ENCODE peak calls at places on chromosome 15, in ten cellular contexts. O, L, B, W, G, H, V, J, K and U are unnamed samples.

GRCh38 chr15:31365032-31365654 is 38.5 kb downstream of the KLF13 start:
- DNase-seq in B (no peak), V (no peak), H (no peak), O (no peak), L (no peak), W (no peak), G (no peak), K (no peak), J (no peak), U (no peak)

GRCh38 chr15:48040166-48040817 is 80.5 kb upstream of the SLC24A5 start:
- DNase-seq in O (peak; percentile 61), J (no peak), V (no peak), B (no peak), W (peak; percentile 48), G (no peak), L (no peak), H (peak; percentile 34), K (peak; percentile 44), U (no peak)

GRCh38 chr15:80989110-80989517 is 505 bp downstream of the MESD start:
- DNase-seq in J (no peak), H (peak; percentile 53), L (no peak), K (no peak), W (no peak), O (no peak), B (no peak), G (no peak), V (no peak), U (no peak)

GRCh38 chr15:60967728-60968127 is 261.4 kb downstream of the RORA start:
- DNase-seq in B (no peak), K (no peak), L (no peak), H (no peak), V (no peak), W (no peak), G (no peak), O (no peak), J (no peak), U (no peak)

GRCh38 chr15:101174152-101174920 is 77.5 kb downstream of the CHSY1 start:
- DNase-seq in G (no peak), W (no peak), O (no peak), L (no peak), V (no peak), H (no peak), K (no peak), B (no peak), J (no peak), U (no peak)

GRCh38 chr15:59622289-59622688 is 10.7 kb downstream of the GCNT3 start:
- DNase-seq in K (peak; percentile 87), H (peak; percentile 55), W (peak; percentile 59), B (no peak), V (no peak), L (peak; percentile 47), G (no peak), J (no peak), O (peak; percentile 18), U (peak; percentile 58)

GRCh38 chr15:66008920-66009572 is 139.8 kb downstream of the RAB11A start:
- DNase-seq in V (no peak), K (peak; percentile 82), H (no peak), L (no peak), B (no peak), J (no peak), W (peak; percentile 24), O (no peak), G (no peak), U (no peak)

GRCh38 chr15:76614725-76615124 is 278.2 kb downstream of the ISL2 start:
- DNase-seq in W (no peak), H (no peak), B (no peak), V (no peak), G (no peak), O (no peak), J (no peak), L (no peak), K (no peak), U (no peak)

GRCh38 chr15:45449387-45449786 is 71.0 kb upstream of the GATM start:
- DNase-seq in V (no peak), W (no peak), K (no peak), J (no peak), L (no peak), G (no peak), B (no peak), O (no peak), H (no peak), U (no peak)

GRCh38 chr15:70486451-70487379 is 276.6 kb downstream of the UACA start:
- DNase-seq in V (peak; percentile 49), B (peak; percentile 11), J (no peak), O (peak; percentile 96), K (peak; percentile 71), L (peak; percentile 75), W (no peak), G (no peak), H (no peak), U (no peak)

GRCh38 chr15:31444844-31445243 is 118.2 kb downstream of the KLF13 start:
- DNase-seq in V (no peak), O (no peak), H (no peak), G (no peak), J (no peak), W (no peak), L (no peak), K (no peak), B (no peak), U (no peak)

GRCh38 chr15:74893627-74894026 is 3.8 kb downstream of the MPI start:
- DNase-seq in J (no peak), K (no peak), G (no peak), B (no peak), L (no peak), O (no peak), H (no peak), W (no peak), V (peak; percentile 32), U (no peak)

GRCh38 chr15:63063164-63063756 is 20.7 kb downstream of the TPM1 start:
- DNase-seq in H (no peak), K (no peak), L (no peak), V (no peak), B (no peak), J (no peak), G (no peak), W (no peak), O (peak; percentile 59), U (no peak)

GRCh38 chr15:51128701-51129100 is 34.0 kb upstream of the TNFAIP8L3 start:
- DNase-seq in O (peak; percentile 44), G (no peak), K (no peak), H (no peak), W (no peak), V (no peak), L (no peak), J (no peak), B (no peak), U (no peak)

GRCh38 chr15:90912770-90913075 is 9.6 kb downstream of the MAN2A2 start:
- DNase-seq in B (no peak), W (no peak), G (no peak), K (no peak), V (no peak), J (no peak), H (no peak), L (peak; percentile 14), O (no peak), U (no peak)
- H3K27ac ChIP-seq in B (no peak overlapping the region), W (no peak overlapping the region), G (no peak overlapping the region), K (no peak overlapping the region), V (no peak overlapping the region), J (no peak overlapping the region), H (no peak overlapping the region), L (no peak overlapping the region), O (no peak overlapping the region), U (no peak overlapping the region)

GRCh38 chr15:47027322-47027946 is 689.9 kb upstream of the SEMA6D start:
- DNase-seq in J (no peak), O (no peak), H (peak; percentile 48), B (no peak), K (no peak), L (no peak), W (peak; percentile 32), V (no peak), G (no peak), U (no peak)
- TF ChIP-seq CTCF in J (no peak), O (no peak), H (peak; percentile 55), B (no peak), K (peak; percentile 4), L (no peak), W (peak; percentile 45), V (no peak), G (no peak), U (no peak)

GRCh38 chr15:40006646-40007045 is 32.3 kb downstream of the SRP14 start:
- DNase-seq in K (no peak), H (no peak), O (peak; percentile 89), L (no peak), V (no peak), W (no peak), G (no peak), J (no peak), B (no peak), U (no peak)

GRCh38 chr15:40014390-40014789 is 24.6 kb downstream of the SRP14 start:
- DNase-seq in B (no peak), O (no peak), V (no peak), W (no peak), G (no peak), H (no peak), J (no peak), K (no peak), L (no peak), U (no peak)

GRCh38 chr15:40008061-40008460 is 30.9 kb downstream of the SRP14 start:
- DNase-seq in B (no peak), K (no peak), L (no peak), G (no peak), V (no peak), H (no peak), O (peak; percentile 69), J (no peak), W (no peak), U (no peak)

GRCh38 chr15:40011303-40011702 is 27.7 kb downstream of the SRP14 start:
- DNase-seq in B (no peak), G (no peak), V (no peak), H (no peak), J (no peak), O (no peak), W (no peak), L (no peak), K (no peak), U (no peak)

GRCh38 chr15:40010681-40011080 is 28.3 kb downstream of the SRP14 start:
- DNase-seq in B (no peak), L (no peak), G (no peak), V (no peak), K (no peak), W (no peak), O (peak; percentile 86), J (no peak), H (peak; percentile 20), U (no peak)
- H3K27ac ChIP-seq in B (no peak overlapping the region), L (no peak overlapping the region), G (no peak overlapping the region), V (no peak overlapping the region), K (no peak overlapping the region), W (no peak overlapping the region), O (peak overlapping the region; percentile 54), J (no peak overlapping the region), H (peak overlapping the region; percentile 37), U (no peak overlapping the region)

DNA sequence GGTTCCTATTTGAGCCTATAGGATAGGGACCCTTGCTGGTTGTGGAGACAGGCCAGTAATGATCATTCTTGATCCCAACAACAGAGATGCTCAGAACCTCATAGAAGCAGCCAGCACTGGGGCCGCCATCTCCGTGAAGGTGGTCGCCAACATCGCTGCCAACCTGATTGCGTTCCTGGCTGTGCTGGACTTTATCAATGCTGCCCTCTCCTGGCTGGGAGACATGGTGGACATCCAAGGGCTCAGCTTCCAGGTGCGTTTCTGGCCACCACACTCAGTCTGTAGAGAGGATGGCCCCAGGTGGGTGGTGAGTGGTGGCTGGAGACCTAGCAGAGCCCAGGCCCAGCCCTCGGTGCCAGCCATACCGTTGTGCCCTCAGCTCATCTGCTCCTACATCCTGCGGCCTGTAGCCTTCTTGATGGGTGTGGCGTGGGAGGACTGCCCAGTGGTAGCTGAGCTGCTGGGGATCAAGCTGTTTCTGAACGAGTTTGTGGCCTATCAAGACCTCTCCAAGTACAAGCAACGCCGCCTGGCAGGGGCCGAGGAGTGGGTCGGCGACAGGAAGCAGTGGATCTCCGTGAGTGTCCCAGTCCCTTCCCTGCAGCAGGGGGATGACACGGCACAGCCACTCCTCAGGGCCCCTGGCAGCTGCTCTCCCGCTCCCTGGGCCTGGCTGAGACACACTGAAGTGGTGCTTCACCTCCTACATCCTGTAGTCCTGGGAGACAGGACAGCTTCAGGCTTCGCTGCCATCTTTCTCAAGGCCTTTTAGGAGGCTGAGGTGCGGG is 46.5 kb upstream of the PDE8A start:
- DNase-seq in O (no peak), J (no peak), G (no peak), L (no peak), V (no peak), H (peak; percentile 32), K (no peak), W (no peak), B (no peak), U (no peak)
- TF ChIP-seq CTCF in O (no peak), J (no peak), G (peak; percentile 18), L (no peak), V (no peak), H (peak; percentile 43), K (no peak), W (no peak), B (no peak), U (no peak)